ENCODE peak calls at places on chromosome 12, in six cellular contexts. X, Q, T, S, N and C are unnamed samples.

GRCh38 chr12:41092115-41092514 is 96.0 kb upstream of the PDZRN4 start:
- DNase-seq in X (no peak), Q (no peak), T (no peak), S (no peak), N (no peak), C (no peak)

GRCh38 chr12:107759410-107759809 is 1.5 kb downstream of the PRDM4 start:
- DNase-seq in X (peak), Q (peak), T (peak), S (peak), N (peak), C (peak)

GRCh38 chr12:12661086-12661485 is 34.9 kb downstream of the GPR19 start:
- DNase-seq in X (peak), Q (peak), T (no peak), S (peak), N (no peak), C (peak)

GRCh38 chr12:120196363-120196762 is 1.8 kb upstream of the GCN1 start:
- DNase-seq in X (no peak), Q (peak), T (no peak), S (peak), N (no peak), C (no peak)

GRCh38 chr12:97482153-97482693 is 19.6 kb downstream of the RMST start:
- DNase-seq in X (no peak), Q (no peak), T (no peak), S (no peak), N (no peak), C (no peak)

GRCh38 chr12:83893101-83893500 is 1019.5 kb downstream of the SLC6A15 start:
- DNase-seq in X (no peak), Q (no peak), T (no peak), S (no peak), N (no peak), C (no peak)

GRCh38 chr12:4355843-4356327 is 23.6 kb downstream of the FGF23 start:
- DNase-seq in X (peak), Q (peak), T (peak), S (peak), N (peak), C (peak)

GRCh38 chr12:78099806-78100205 is 269.1 kb downstream of the NAV3 start:
- DNase-seq in X (no peak), Q (no peak), T (no peak), S (no peak), N (no peak), C (no peak)

GRCh38 chr12:62166525-62166924 is 93.7 kb upstream of the USP15 start:
- DNase-seq in X (no peak), Q (no peak), T (no peak), S (no peak), N (no peak), C (no peak)

GRCh38 chr12:85835810-85836715 is at the start of gene RASSF9:
- DNase-seq in X (no peak), Q (peak), T (no peak), S (peak), N (no peak), C (peak)

GRCh38 chr12:46343122-46343852 is 29.3 kb downstream of the SLC38A2 start:
- DNase-seq in X (no peak), Q (no peak), T (no peak), S (peak), N (no peak), C (no peak)

GRCh38 chr12:88952543-88952942 is 372.3 kb upstream of the KITLG start:
- DNase-seq in X (peak), Q (peak), T (no peak), S (peak), N (no peak), C (peak)

GRCh38 chr12:28040251-28040650 is 67.7 kb upstream of the PTHLH start:
- DNase-seq in X (no peak), Q (no peak), T (no peak), S (no peak), N (no peak), C (no peak)

GRCh38 chr12:108596854-108597558 is 878 bp downstream of the TMEM119 start:
- DNase-seq in X (no peak), Q (no peak), T (no peak), S (no peak), N (no peak), C (no peak)

GRCh38 chr12:126974779-126975178 is 1292.2 kb upstream of the TMEM132C start:
- DNase-seq in X (no peak), Q (no peak), T (no peak), S (peak), N (no peak), C (peak)

GRCh38 chr12:131042848-131043245 is 89.1 kb downstream of the ADGRD1 start:
- DNase-seq in X (no peak), Q (no peak), T (no peak), S (no peak), N (no peak), C (no peak)

GRCh38 chr12:1047898-1048660 is 57.1 kb downstream of the ERC1 start:
- DNase-seq in X (no peak), Q (no peak), T (no peak), S (no peak), N (no peak), C (peak)

GRCh38 chr12:68580911-68581310 is 29.8 kb upstream of the RAP1B start:
- DNase-seq in X (no peak), Q (no peak), T (no peak), S (no peak), N (no peak), C (no peak)

GRCh38 chr12:51914034-51914923 is 7.0 kb downstream of the ACVRL1 start:
- DNase-seq in X (no peak), Q (no peak), T (no peak), S (no peak), N (no peak), C (peak)

GRCh38 chr12:111546758-111547383 is 52.2 kb downstream of the ATXN2 start:
- DNase-seq in X (no peak), Q (no peak), T (no peak), S (peak), N (peak), C (no peak)

GRCh38 chr12:109573029-109573913 is at the start of the genes MMAB and MVK:
- DNase-seq in X (peak), Q (peak), T (peak), S (peak), N (peak), C (peak)

GRCh38 chr12:115413626-115414025 is 729.7 kb upstream of the TBX3 start:
- DNase-seq in X (no peak), Q (no peak), T (no peak), S (no peak), N (no peak), C (no peak)

GRCh38 chr12:109738878-109739665 is 25.4 kb downstream of the FAM222A start:
- DNase-seq in X (peak), Q (peak), T (no peak), S (no peak), N (no peak), C (no peak)

GRCh38 chr12:66129934-66130266 is 650 bp downstream of the LLPH start:
- DNase-seq in X (no peak), Q (peak), T (peak), S (no peak), N (no peak), C (no peak)

GRCh38 chr12:4104722-4105244 is 168.8 kb upstream of the CCND2 start:
- DNase-seq in X (no peak), Q (no peak), T (no peak), S (no peak), N (no peak), C (no peak)

GRCh38 chr12:51127050-51127729 is 43.8 kb upstream of the CSRNP2 start:
- DNase-seq in X (no peak), Q (peak), T (no peak), S (peak), N (no peak), C (no peak)

GRCh38 chr12:121355818-121356217 is 3.6 kb upstream of the ANAPC5 start:
- DNase-seq in X (no peak), Q (no peak), T (no peak), S (no peak), N (no peak), C (no peak)

GRCh38 chr12:103571286-103571685 is 15.8 kb upstream of the STAB2 start:
- DNase-seq in X (no peak), Q (no peak), T (peak), S (no peak), N (no peak), C (no peak)

GRCh38 chr12:127389923-127390322 is 877.0 kb upstream of the TMEM132C start:
- DNase-seq in X (no peak), Q (peak), T (no peak), S (peak), N (no peak), C (peak)

GRCh38 chr12:52903855-52904508 is 894 bp downstream of the KRT8 start:
- DNase-seq in X (no peak), Q (peak), T (peak), S (peak), N (peak), C (peak)

GRCh38 chr12:102955926-102956737 is 1.3 kb upstream of the ASCL1 start:
- DNase-seq in X (no peak), Q (no peak), T (no peak), S (no peak), N (no peak), C (peak)

GRCh38 chr12:78035913-78036658 is 205.4 kb downstream of the NAV3 start:
- DNase-seq in X (no peak), Q (no peak), T (peak), S (no peak), N (no peak), C (no peak)